ENCODE peak calls at places on chromosome 22, in nine cellular contexts. G is amygdala; J is naive thymus-derived CD8-positive, alpha-beta T cell; V is posterior cingulate gyrus; O is stimulated activated CD8-positive, alpha-beta memory T cell treated with anti-CD3 and anti-CD28 coated beads, Interleukin-7, amount 100 ng/mL, for 48 hours; Q is lower leg skin; F is AG08396; K is psoas muscle; Z is activated CD4-positive, alpha-beta T cell treated with anti-CD3 and anti-CD28 coated beads for 48 hours. P is an unnamed sample.

GRCh38 chr22:36379593-36380361 is 8.0 kb downstream of the MYH9 start:
- DNase-seq in G (no peak), J (peak; percentile 73), V (no peak), O (no peak), Q (no peak), F (no peak), K (peak; percentile 33), Z (no peak), P (no peak)

GRCh38 chr22:29820941-29821789 is 16.9 kb downstream of the ASCC2 start:
- DNase-seq in G (no peak), J (no peak), V (no peak), O (peak; percentile 35), Q (peak; percentile 83), F (peak; percentile 59), K (peak; percentile 56), Z (peak; percentile 44), P (no peak)

GRCh38 chr22:37428649-37429586 is 1.6 kb upstream of the ELFN2 start:
- DNase-seq in G (no peak), J (peak; percentile 66), V (peak; percentile 54), O (peak; percentile 27), Q (no peak), F (peak; percentile 78), K (no peak), Z (peak; percentile 67), P (no peak)

GRCh38 chr22:47369020-47369419 is 606.6 kb downstream of the TBC1D22A start:
- DNase-seq in G (no peak), J (no peak), V (no peak), O (no peak), Q (no peak), F (no peak), K (no peak), Z (no peak), P (no peak)

GRCh38 chr22:27461470-27461869 is 340.1 kb downstream of the MN1 start:
- DNase-seq in G (no peak), J (no peak), V (no peak), O (no peak), Q (no peak), F (peak; percentile 83), K (no peak), Z (no peak), P (no peak)

GRCh38 chr22:43921361-43921760 is 2.2 kb upstream of the PNPLA3 start:
- DNase-seq in G (no peak), J (no peak), V (no peak), O (no peak), Q (no peak), F (peak; percentile 79), K (peak; percentile 63), Z (no peak), P (peak; percentile 9)

GRCh38 chr22:21778705-21779363 is 43.2 kb upstream of the YPEL1 start:
- DNase-seq in G (no peak), J (no peak), V (no peak), O (no peak), Q (no peak), F (peak; percentile 46), K (no peak), Z (no peak), P (no peak)

GRCh38 chr22:20569059-20570058 is 61.9 kb downstream of the MED15 start:
- DNase-seq in G (no peak), J (peak; percentile 94), V (peak; percentile 61), O (peak; percentile 73), Q (peak; percentile 82), F (peak; percentile 94), K (peak; percentile 82), Z (peak; percentile 78), P (no peak)

GRCh38 chr22:42338502-42338901 is 68.0 kb upstream of the TCF20 start:
- DNase-seq in G (no peak), J (no peak), V (peak; percentile 50), O (no peak), Q (no peak), F (no peak), K (no peak), Z (no peak), P (peak; percentile 15)

GRCh38 chr22:48679656-48680555 is 1147.8 kb downstream of the BRD1 start:
- DNase-seq in G (no peak), J (no peak), V (no peak), O (no peak), Q (no peak), F (no peak), K (no peak), Z (no peak), P (no peak)

GRCh38 chr22:44424867-44425351 is 73.1 kb downstream of the RTL6 start:
- DNase-seq in G (no peak), J (no peak), V (no peak), O (no peak), Q (no peak), F (no peak), K (no peak), Z (no peak), P (no peak)

GRCh38 chr22:21936151-21936778 is 16.4 kb downstream of the PPM1F start:
- DNase-seq in G (no peak), J (no peak), V (peak; percentile 57), O (no peak), Q (peak; percentile 38), F (no peak), K (peak; percentile 46), Z (no peak), P (no peak)

GRCh38 chr22:38148252-38148651 is 33.4 kb downstream of the PLA2G6 start:
- DNase-seq in G (no peak), J (no peak), V (no peak), O (no peak), Q (no peak), F (peak; percentile 47), K (no peak), Z (no peak), P (no peak)

GRCh38 chr22:42932857-42933782 is 76.0 kb upstream of the ARFGAP3 start:
- DNase-seq in G (no peak), J (no peak), V (no peak), O (peak; percentile 34), Q (no peak), F (no peak), K (no peak), Z (peak; percentile 35), P (no peak)

GRCh38 chr22:37077802-37078448 is 26.4 kb downstream of the KCTD17 start:
- DNase-seq in G (no peak), J (peak; percentile 84), V (peak; percentile 55), O (peak; percentile 74), Q (no peak), F (peak; percentile 84), K (peak; percentile 52), Z (peak; percentile 94), P (no peak)

GRCh38 chr22:49433717-49434611 is 393.7 kb downstream of the BRD1 start:
- DNase-seq in G (no peak), J (no peak), V (no peak), O (no peak), Q (no peak), F (no peak), K (no peak), Z (no peak), P (no peak)

GRCh38 chr22:26918236-26918635 is 260.8 kb downstream of the MIAT start:
- DNase-seq in G (no peak), J (no peak), V (no peak), O (no peak), Q (no peak), F (no peak), K (no peak), Z (no peak), P (no peak)

GRCh38 chr22:45036154-45036553 is 26.3 kb upstream of the PHF21B start:
- DNase-seq in G (peak; percentile 22), J (no peak), V (peak; percentile 21), O (no peak), Q (no peak), F (no peak), K (no peak), Z (no peak), P (peak; percentile 9)

GRCh38 chr22:44627521-44628139 is 74.4 kb upstream of the PRR5 start:
- DNase-seq in G (no peak), J (no peak), V (no peak), O (no peak), Q (no peak), F (no peak), K (no peak), Z (no peak), P (no peak)

GRCh38 chr22:48711669-48712068 is 1116.0 kb downstream of the BRD1 start:
- DNase-seq in G (no peak), J (no peak), V (no peak), O (no peak), Q (no peak), F (no peak), K (no peak), Z (no peak), P (no peak)

GRCh38 chr22:45673482-45674175 is 2.0 kb downstream of the ATXN10 start:
- DNase-seq in G (no peak), J (no peak), V (no peak), O (no peak), Q (no peak), F (no peak), K (no peak), Z (no peak), P (no peak)

P was measured in hypothalamus.